ENCODE peak calls at places on chromosomes 13 and 19, in eight cellular contexts. S is body of pancreas, X is heart left ventricle, N is breast epithelium, K is Peyer's patch, C is HepG2, R is tibial nerve, P is uterus. U is an unnamed sample.

GRCh38 chr19:7540761-7541480 is 5.4 kb downstream of the PNPLA6 start:
- DNase-seq in S (no peak), X (no peak), N (no peak), K (no peak), C (no peak), R (no peak), P (no peak), U (no peak)

GRCh38 chr19:1747285-1748114 is 5.8 kb upstream of the ONECUT3 start:
- DNase-seq in S (peak), X (no peak), N (no peak), K (no peak), C (peak), R (no peak), P (no peak), U (no peak)

GRCh38 chr19:55482128-55482961 is 2.6 kb upstream of the NAT14 start:
- DNase-seq in S (no peak), X (peak), N (no peak), K (no peak), C (no peak), R (no peak), P (no peak), U (no peak)

GRCh38 chr19:57075125-57075524 is 44.7 kb upstream of the USP29 start:
- DNase-seq in S (no peak), X (no peak), N (no peak), K (no peak), C (no peak), R (no peak), P (no peak), U (no peak)

GRCh38 chr19:46303702-46304397 is 7.0 kb downstream of the HIF3A start:
- DNase-seq in S (peak), X (peak), N (peak), K (no peak), C (no peak), R (no peak), P (peak), U (no peak)

GRCh38 chr13:31824705-31825512 is 85.6 kb downstream of the RXFP2 start:
- DNase-seq in S (no peak), X (no peak), N (no peak), K (no peak), C (no peak), R (no peak), P (no peak), U (no peak)

GRCh38 chr19:46350758-46351159 is 3.9 kb downstream of the PPP5C start:
- DNase-seq in S (peak), X (no peak), N (no peak), K (peak), C (no peak), R (no peak), P (no peak), U (no peak)

GRCh38 chr13:113883314-113883811 is 19.5 kb upstream of the GAS6 start:
- DNase-seq in S (no peak), X (no peak), N (no peak), K (no peak), C (no peak), R (no peak), P (no peak), U (peak)

GRCh38 chr19:7636691-7637373 is at the start of gene STXBP2:
- DNase-seq in S (peak), X (peak), N (peak), K (peak), C (peak), R (no peak), P (peak), U (no peak)

GRCh38 chr19:6509118-6509971 is 7.2 kb upstream of the TUBB4A start:
- DNase-seq in S (peak), X (peak), N (no peak), K (no peak), C (peak), R (peak), P (no peak), U (no peak)

GRCh38 chr13:29922896-29923295 is 72.5 kb upstream of the UBL3 start:
- DNase-seq in S (no peak), X (no peak), N (no peak), K (no peak), C (no peak), R (no peak), P (no peak), U (no peak)

GRCh38 chr13:81171065-81171647 is 830.2 kb upstream of the SPRY2 start:
- DNase-seq in S (no peak), X (no peak), N (no peak), K (no peak), C (peak), R (no peak), P (no peak), U (no peak)

GRCh38 chr19:4624733-4625362 is 14.5 kb upstream of the TNFAIP8L1 start:
- DNase-seq in S (no peak), X (no peak), N (no peak), K (no peak), C (peak), R (no peak), P (no peak), U (no peak)

GRCh38 chr19:30784850-30785459 is 412.8 kb downstream of the ZNF536 start:
- DNase-seq in S (peak), X (peak), N (no peak), K (peak), C (peak), R (peak), P (peak), U (no peak)

GRCh38 chr19:45785097-45785496 is 2.8 kb upstream of the DMPK start:
- DNase-seq in S (no peak), X (no peak), N (no peak), K (no peak), C (no peak), R (no peak), P (no peak), U (no peak)

GRCh38 chr19:57363734-57364181 is 407 bp downstream of the TRAPPC2B start:
- DNase-seq in S (no peak), X (no peak), N (no peak), K (peak), C (peak), R (no peak), P (no peak), U (no peak)

GRCh38 chr13:75153386-75153785 is 328.6 kb downstream of the TBC1D4 start:
- DNase-seq in S (no peak), X (no peak), N (no peak), K (no peak), C (no peak), R (no peak), P (no peak), U (no peak)

GRCh38 chr13:80547885-80548284 is 207.0 kb upstream of the SPRY2 start:
- DNase-seq in S (no peak), X (peak), N (no peak), K (no peak), C (no peak), R (no peak), P (no peak), U (no peak)

GRCh38 chr13:73422973-73423372 is 364.2 kb downstream of the KLF5 start:
- DNase-seq in S (no peak), X (no peak), N (no peak), K (no peak), C (no peak), R (no peak), P (no peak), U (no peak)

GRCh38 chr13:82088781-82089180 is 1747.9 kb upstream of the SPRY2 start:
- DNase-seq in S (no peak), X (no peak), N (no peak), K (no peak), C (no peak), R (no peak), P (no peak), U (no peak)

GRCh38 chr13:50104493-50104892 is 89.2 kb downstream of the KCNRG start:
- DNase-seq in S (no peak), X (no peak), N (no peak), K (no peak), C (no peak), R (no peak), P (no peak), U (no peak)

GRCh38 chr19:570315-570714 is 2.1 kb upstream of the BSG start:
- DNase-seq in S (no peak), X (no peak), N (no peak), K (no peak), C (no peak), R (no peak), P (no peak), U (no peak)

GRCh38 chr13:90455861-90456260 is 891.6 kb upstream of the MIR17HG start:
- DNase-seq in S (no peak), X (no peak), N (no peak), K (no peak), C (no peak), R (no peak), P (no peak), U (no peak)

GRCh38 chr13:53285896-53286430 is 257.4 kb downstream of the OLFM4 start:
- DNase-seq in S (no peak), X (no peak), N (no peak), K (no peak), C (no peak), R (no peak), P (no peak), U (no peak)

GRCh38 chr19:18814063-18814462 is 17.7 kb upstream of the UPF1 start:
- DNase-seq in S (no peak), X (no peak), N (no peak), K (no peak), C (no peak), R (no peak), P (peak), U (no peak)

GRCh38 chr19:30877591-30878230 is 471.5 kb downstream of the TSHZ3 start:
- DNase-seq in S (no peak), X (no peak), N (no peak), K (no peak), C (no peak), R (no peak), P (no peak), U (no peak)

GRCh38 chr19:9857076-9857721 is 22.1 kb downstream of the PIN1 start:
- DNase-seq in S (no peak), X (no peak), N (no peak), K (no peak), C (no peak), R (no peak), P (no peak), U (no peak)

GRCh38 chr13:30639671-30640070 is 22.0 kb downstream of the USPL1 start:
- DNase-seq in S (no peak), X (no peak), N (no peak), K (no peak), C (no peak), R (no peak), P (no peak), U (no peak)

GRCh38 chr13:109074853-109075252 is 445.4 kb downstream of the MYO16 start:
- DNase-seq in S (no peak), X (no peak), N (no peak), K (no peak), C (no peak), R (no peak), P (no peak), U (no peak)

GRCh38 chr19:49820125-49820524 is 2.0 kb downstream of the MED25 start:
- DNase-seq in S (peak), X (peak), N (no peak), K (no peak), C (no peak), R (no peak), P (no peak), U (no peak)

GRCh38 chr19:33157906-33158305 is 26.0 kb downstream of the WDR88 start:
- DNase-seq in S (no peak), X (no peak), N (no peak), K (no peak), C (no peak), R (no peak), P (no peak), U (no peak)

GRCh38 chr19:34188388-34188787 is 16.1 kb downstream of the LSM14A start:
- DNase-seq in S (no peak), X (no peak), N (no peak), K (no peak), C (no peak), R (no peak), P (no peak), U (no peak)

GRCh38 chr13:51849145-51850101 is 4.4 kb upstream of the TMEM272 start:
- DNase-seq in S (no peak), X (no peak), N (no peak), K (no peak), C (peak), R (no peak), P (no peak), U (no peak)

GRCh38 chr13:113550453-113550852 is 34.1 kb upstream of the TFDP1 start:
- DNase-seq in S (no peak), X (peak), N (peak), K (no peak), C (no peak), R (no peak), P (peak), U (no peak)

GRCh38 chr13:40984670-40985366 is 34.3 kb downstream of the ELF1 start:
- DNase-seq in S (no peak), X (no peak), N (no peak), K (no peak), C (no peak), R (no peak), P (no peak), U (no peak)

GRCh38 chr13:40987606-40988280 is 31.4 kb downstream of the ELF1 start:
- DNase-seq in S (no peak), X (no peak), N (no peak), K (no peak), C (no peak), R (no peak), P (no peak), U (no peak)

GRCh38 chr13:40983725-40984669 is 35.1 kb downstream of the ELF1 start:
- DNase-seq in S (no peak), X (no peak), N (no peak), K (no peak), C (no peak), R (no peak), P (no peak), U (no peak)

GRCh38 chr13:40985596-40986327 is 33.4 kb downstream of the ELF1 start:
- DNase-seq in S (no peak), X (no peak), N (no peak), K (no peak), C (no peak), R (no peak), P (no peak), U (no peak)

DNA sequence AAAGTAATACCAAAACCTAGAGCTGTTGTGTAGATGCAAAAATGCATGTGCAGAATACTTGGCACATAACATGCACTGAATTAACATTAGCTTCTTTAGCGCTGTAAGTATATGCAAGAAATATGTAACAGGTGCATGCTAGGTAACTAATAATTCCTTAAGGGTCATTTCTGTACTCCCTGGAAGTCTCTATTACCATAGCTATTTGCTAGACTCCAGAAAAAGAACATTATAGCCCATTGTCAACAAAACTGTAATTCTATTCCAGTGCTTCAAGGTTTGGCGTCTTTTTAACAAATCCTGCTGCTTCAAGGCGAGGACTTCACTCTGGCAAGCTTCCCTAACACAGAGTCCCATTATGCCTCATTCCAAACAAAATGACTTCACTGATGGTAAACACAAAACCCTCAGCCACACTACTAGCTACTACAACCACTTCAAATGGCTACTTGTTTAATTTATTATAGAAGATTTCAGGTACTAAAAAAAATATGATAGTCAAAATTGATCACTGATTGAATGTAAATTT is 32.7 kb downstream of the ELF1 start:
- DNase-seq in S (no peak), X (no peak), N (no peak), K (no peak), C (peak), R (no peak), P (no peak), U (no peak)
- H3K4me3 ChIP-seq in S (no peak), X (peak), N (no peak), K (no peak), C (no peak), R (no peak), P (no peak), U (peak)

DNA sequence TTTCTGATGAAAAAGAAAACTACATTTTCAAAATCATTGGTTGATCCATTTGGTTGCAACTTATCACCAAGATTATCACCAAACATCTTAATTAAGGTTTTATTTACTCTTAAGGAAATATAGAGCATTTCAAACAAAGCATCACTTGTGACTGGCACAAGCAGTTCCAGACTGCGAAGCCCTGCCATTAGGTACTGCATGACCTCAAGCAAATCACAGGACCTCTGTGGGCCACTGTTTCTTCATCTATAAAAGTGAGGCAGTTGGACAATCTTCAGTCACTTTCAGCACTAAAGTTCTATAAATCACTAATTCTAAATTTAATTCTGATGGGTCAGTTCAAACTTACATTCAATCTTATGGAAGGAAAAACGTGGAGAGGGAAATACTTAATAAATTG is 2.0 kb downstream of the ELF1 start:
- DNase-seq in S (peak), X (no peak), N (no peak), K (peak), C (no peak), R (no peak), P (no peak), U (no peak)
- TF ChIP-seq POLR2A in S (no peak), X (no peak), N (no peak), K (peak), C (no peak), R (no peak), P (no peak), U (no peak)

GRCh38 chr19:52691737-52692136 is 43.1 kb downstream of the ZNF611 start:
- DNase-seq in S (no peak), X (no peak), N (no peak), K (no peak), C (no peak), R (no peak), P (no peak), U (no peak)
- H3K4me3 ChIP-seq in S (no peak), X (no peak), N (no peak), K (no peak), C (no peak), R (no peak), P (no peak), U (no peak)

GRCh38 chr13:94123543-94123942 is 355.9 kb downstream of the DCT start:
- DNase-seq in S (no peak), X (no peak), N (no peak), K (no peak), C (no peak), R (no peak), P (no peak), U (no peak)

GRCh38 chr13:94120878-94121277 is 358.6 kb downstream of the DCT start:
- DNase-seq in S (no peak), X (no peak), N (no peak), K (no peak), C (no peak), R (no peak), P (no peak), U (no peak)

GRCh38 chr13:94122300-94122699 is 357.2 kb downstream of the DCT start:
- DNase-seq in S (no peak), X (no peak), N (no peak), K (no peak), C (no peak), R (no peak), P (no peak), U (no peak)

GRCh38 chr13:94119360-94119936 is 360.0 kb downstream of the DCT start:
- DNase-seq in S (peak), X (no peak), N (no peak), K (no peak), C (peak), R (no peak), P (no peak), U (no peak)

DNA sequence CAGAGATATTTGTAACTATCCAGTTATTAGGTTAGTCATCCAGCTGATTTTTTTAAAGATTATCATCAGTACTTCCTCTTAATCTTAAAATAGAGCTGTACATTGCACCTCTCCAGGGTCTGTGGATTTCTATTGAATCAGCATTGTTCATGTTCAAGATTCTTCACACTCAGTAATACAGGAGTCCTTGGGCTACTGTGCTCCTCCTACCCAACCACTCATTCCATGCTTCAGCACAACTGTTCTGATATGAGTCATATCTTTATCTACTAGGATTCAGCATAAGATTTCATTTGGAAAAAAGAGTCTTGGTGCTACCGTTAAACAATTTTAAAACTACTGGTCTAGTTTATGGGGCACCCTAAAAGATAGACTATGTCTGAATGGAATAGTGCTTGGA is 357.8 kb downstream of the DCT start:
- DNase-seq in S (no peak), X (no peak), N (no peak), K (no peak), C (no peak), R (no peak), P (no peak), U (no peak)
- TF ChIP-seq POLR2A in S (no peak), X (no peak), N (no peak), K (no peak), C (no peak), R (no peak), P (no peak), U (no peak)

DNA sequence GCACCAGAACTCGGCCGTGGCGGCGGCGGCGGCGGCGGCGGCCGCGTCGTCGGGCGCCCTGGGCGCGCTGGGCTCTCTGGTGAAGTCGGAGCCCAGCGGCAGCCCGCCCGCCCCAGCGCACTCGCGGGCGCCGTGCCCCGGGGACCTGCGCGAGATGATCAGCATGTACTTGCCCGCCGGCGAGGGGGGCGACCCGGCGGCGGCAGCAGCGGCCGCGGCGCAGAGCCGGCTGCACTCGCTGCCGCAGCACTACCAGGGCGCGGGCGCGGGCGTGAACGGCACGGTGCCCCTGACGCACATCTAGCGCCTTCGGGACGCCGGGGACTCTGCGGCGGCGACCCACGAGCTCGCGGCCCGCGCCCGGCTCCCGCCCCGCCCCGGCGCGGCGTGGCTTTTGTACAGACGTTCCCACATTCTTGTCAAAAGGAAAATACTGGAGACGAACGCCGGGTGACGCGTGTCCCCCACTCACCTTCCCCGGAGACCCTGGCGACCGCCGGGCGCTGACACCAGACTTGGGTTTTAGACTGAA is 1.6 kb downstream of the SOX1 start:
- DNase-seq in S (no peak), X (no peak), N (no peak), K (no peak), C (no peak), R (no peak), P (no peak), U (no peak)
- H3K4me3 ChIP-seq in S (no peak), X (no peak), N (no peak), K (no peak), C (no peak), R (no peak), P (no peak), U (peak)

GRCh38 chr19:2977001-2977685 is at the start of gene TLE6:
- DNase-seq in S (peak), X (peak), N (peak), K (peak), C (peak), R (peak), P (peak), U (peak)
- TF ChIP-seq POLR2A in S (no peak), X (peak), N (no peak), K (no peak), C (peak), R (no peak), P (no peak), U (no peak)

GRCh38 chr13:60165391-60166099 is 1.8 kb upstream of the DIAPH3 start:
- DNase-seq in S (no peak), X (no peak), N (no peak), K (no peak), C (no peak), R (no peak), P (no peak), U (no peak)

GRCh38 chr13:60163525-60164471 is at the start of gene DIAPH3:
- DNase-seq in S (peak), X (peak), N (peak), K (peak), C (peak), R (peak), P (peak), U (peak)

GRCh38 chr13:60158321-60158801 is 5.4 kb downstream of the DIAPH3 start:
- DNase-seq in S (no peak), X (no peak), N (no peak), K (no peak), C (no peak), R (no peak), P (no peak), U (no peak)

GRCh38 chr13:60164490-60164889 is 762 bp upstream of the DIAPH3 start:
- DNase-seq in S (no peak), X (no peak), N (no peak), K (no peak), C (no peak), R (no peak), P (no peak), U (no peak)

GRCh38 chr13:60162096-60162495 is 1.6 kb downstream of the DIAPH3 start:
- DNase-seq in S (no peak), X (no peak), N (no peak), K (no peak), C (no peak), R (no peak), P (no peak), U (no peak)
- H3K4me3 ChIP-seq in S (no peak), X (no peak), N (no peak), K (no peak), C (no peak), R (no peak), P (no peak), U (no peak)

GRCh38 chr13:21203132-21203531 is 26.7 kb downstream of the MRPL57 start:
- DNase-seq in S (no peak), X (no peak), N (no peak), K (no peak), C (peak), R (no peak), P (no peak), U (no peak)
- TF ChIP-seq POLR2A in S (no peak), X (no peak), N (no peak), K (no peak), C (no peak), R (no peak), P (no peak), U (no peak)